ENCODE peak calls at places on chromosomes 16 and 17, in four cellular contexts. Z is T-cell, M is GM13977, C is stomach. W is an unnamed sample.
A peak's percentile ranks its signal among the peaks of the same experiment; 100 is the strongest.

GRCh38 chr17:7704601-7705268 is at the start of gene EFNB3:
- DNase-seq in Z (no peak), C (no peak), M (no peak), W (no peak)

GRCh38 chr17:45948881-45949624 is 50.0 kb upstream of the STH start:
- DNase-seq in C (peak; percentile 81), M (peak; percentile 86), Z (no peak), W (peak; percentile 91)

GRCh38 chr17:59512844-59513383 is 52.5 kb upstream of the DHX40 start:
- DNase-seq in M (no peak), Z (no peak), C (no peak), W (no peak)

GRCh38 chr16:4070936-4071335 is 45.3 kb downstream of the ADCY9 start:
- DNase-seq in Z (no peak), C (no peak), M (no peak), W (no peak)

GRCh38 chr16:68298907-68299515 is 11.7 kb downstream of the SLC7A6OS start:
- DNase-seq in Z (no peak), C (peak; percentile 38), M (no peak), W (no peak)

GRCh38 chr17:34365340-34365739 is 2.3 kb upstream of the CCL1 start:
- DNase-seq in M (no peak), Z (no peak), C (no peak), W (no peak)

GRCh38 chr17:12512712-12513355 is 152.9 kb upstream of the MYOCD start:
- DNase-seq in C (no peak), M (no peak), Z (no peak), W (no peak)

GRCh38 chr17:73030501-73030911 is 62.0 kb downstream of the SLC39A11 start:
- DNase-seq in C (peak; percentile 31), Z (no peak), M (no peak), W (no peak)

GRCh38 chr16:48117217-48118105 is 38.3 kb downstream of the ABCC12 start:
- DNase-seq in Z (peak; percentile 15), C (no peak), M (peak; percentile 80), W (peak; percentile 71)

GRCh38 chr17:79581306-79581932 is 29.4 kb downstream of the RBFOX3 start:
- DNase-seq in C (no peak), M (no peak), Z (no peak), W (no peak)

GRCh38 chr17:61017317-61018001 is 339.8 kb downstream of the BCAS3 start:
- DNase-seq in C (no peak), M (no peak), Z (no peak), W (no peak)

GRCh38 chr16:46972971-46973456 is 460 bp downstream of the DNAJA2 start:
- DNase-seq in Z (peak; percentile 9), M (peak; percentile 45), C (peak; percentile 50), W (peak; percentile 57)

GRCh38 chr17:62898239-62898864 is 67.7 kb upstream of the TANC2 start:
- DNase-seq in M (no peak), C (no peak), Z (no peak), W (no peak)

GRCh38 chr17:16915752-16916556 is 56.0 kb downstream of the TNFRSF13B start:
- DNase-seq in M (peak; percentile 82), C (peak; percentile 67), Z (no peak), W (peak; percentile 78)

GRCh38 chr16:10368984-10369551 is 16.8 kb upstream of the ATF7IP2 start:
- DNase-seq in M (no peak), C (no peak), Z (no peak), W (no peak)

GRCh38 chr16:80691111-80691761 is 113.2 kb downstream of the CDYL2 start:
- DNase-seq in C (no peak), M (no peak), Z (no peak), W (no peak)

GRCh38 chr17:19248923-19249574 is 11.9 kb downstream of the EPN2 start:
- DNase-seq in Z (no peak), M (no peak), C (no peak), W (peak; percentile 7)

GRCh38 chr16:296276-296675 is 13.3 kb downstream of the PDIA2 start:
- DNase-seq in Z (no peak), C (no peak), M (no peak), W (no peak)

GRCh38 chr17:64459284-64459747 is 10.4 kb downstream of the MILR1 start:
- DNase-seq in Z (no peak), C (peak; percentile 27), M (no peak), W (peak; percentile 40)

GRCh38 chr17:676060-676745 is 38.4 kb downstream of the VPS53 start:
- DNase-seq in C (no peak), Z (no peak), M (no peak), W (no peak)

GRCh38 chr16:52964290-52964689 is 88.4 kb downstream of the CHD9NB start:
- DNase-seq in M (no peak), C (no peak), Z (no peak), W (no peak)

GRCh38 chr17:75694536-75694935 is 26.7 kb upstream of the ITGB4 start:
- DNase-seq in C (no peak), Z (no peak), M (no peak), W (no peak)